ENCODE peak calls at places on chromosomes 11 and 22, in six cellular contexts. I is MCF 10A, P is stomach, H is HFFc6, G is H9, T is adrenal gland. K is an unnamed sample.

GRCh38 chr22:48579035-48579914 is 1248.4 kb downstream of the BRD1 start:
- DNase-seq in I (no peak), P (no peak), H (no peak), G (no peak), T (no peak), K (no peak)

GRCh38 chr22:29345932-29346331 is 30.4 kb upstream of the RASL10A start:
- DNase-seq in I (no peak), P (no peak), H (no peak), G (no peak), T (no peak), K (no peak)

GRCh38 chr11:93585758-93586157 is 42.6 kb upstream of the SMCO4 start:
- DNase-seq in I (peak), P (peak), H (peak), G (no peak), T (peak), K (no peak)

GRCh38 chr22:46000081-46001027 is 23.4 kb upstream of the WNT7B start:
- DNase-seq in I (no peak), P (no peak), H (no peak), G (no peak), T (no peak), K (no peak)

GRCh38 chr11:122637538-122637937 is 18.0 kb upstream of the UBASH3B start:
- DNase-seq in I (no peak), P (no peak), H (no peak), G (no peak), T (no peak), K (no peak)

GRCh38 chr11:95849087-95849825 is 59.0 kb downstream of the CEP57 start:
- DNase-seq in I (peak), P (peak), H (peak), G (peak), T (peak), K (peak)

GRCh38 chr11:83628622-83629347 is 342.6 kb upstream of the CCDC90B start:
- DNase-seq in I (no peak), P (no peak), H (no peak), G (no peak), T (no peak), K (no peak)

GRCh38 chr11:45556851-45557707 is 108.3 kb downstream of the CHST1 start:
- DNase-seq in I (peak), P (no peak), H (no peak), G (no peak), T (no peak), K (no peak)

GRCh38 chr11:68929135-68929534 is 25.4 kb downstream of the IGHMBP2 start:
- DNase-seq in I (no peak), P (no peak), H (no peak), G (no peak), T (no peak), K (no peak)

GRCh38 chr22:25404556-25404922 is 159.9 kb upstream of the GRK3 start:
- DNase-seq in I (no peak), P (no peak), H (no peak), G (no peak), T (no peak), K (peak)

GRCh38 chr22:21849489-21849888 is 18.0 kb downstream of the MAPK1 start:
- DNase-seq in I (no peak), P (no peak), H (no peak), G (no peak), T (no peak), K (no peak)

GRCh38 chr11:44301856-44302231 is 8.1 kb downstream of the ALX4 start:
- DNase-seq in I (peak), P (no peak), H (peak), G (no peak), T (peak), K (no peak)

GRCh38 chr22:31082606-31083376 is 1.7 kb downstream of the SMTN start:
- DNase-seq in I (peak), P (peak), H (peak), G (peak), T (peak), K (peak)

GRCh38 chr11:17075506-17075905 is 2.0 kb downstream of the RPS13 start:
- DNase-seq in I (no peak), P (no peak), H (no peak), G (no peak), T (no peak), K (no peak)

GRCh38 chr11:64284048-64284961 is at the start of gene BAD:
- DNase-seq in I (peak), P (peak), H (peak), G (peak), T (peak), K (peak)

GRCh38 chr11:133928628-133929059 is 28.1 kb downstream of the IGSF9B start:
- DNase-seq in I (peak), P (peak), H (no peak), G (peak), T (no peak), K (no peak)

GRCh38 chr11:30017467-30017895 is 651 bp upstream of the KCNA4 start:
- DNase-seq in I (no peak), P (no peak), H (no peak), G (peak), T (no peak), K (peak)

GRCh38 chr11:114178656-114179055 is 117.5 kb upstream of the NNMT start:
- DNase-seq in I (no peak), P (no peak), H (no peak), G (no peak), T (no peak), K (no peak)

GRCh38 chr11:45905095-45905494 is 2.0 kb downstream of the FREY1 start:
- DNase-seq in I (no peak), P (no peak), H (no peak), G (no peak), T (no peak), K (no peak)

GRCh38 chr11:8652140-8652539 is 30.3 kb downstream of the TRIM66 start:
- DNase-seq in I (peak), P (no peak), H (peak), G (no peak), T (peak), K (no peak)

GRCh38 chr11:65298131-65298535 is 16.5 kb upstream of the CDC42EP2 start:
- DNase-seq in I (no peak), P (peak), H (no peak), G (no peak), T (no peak), K (no peak)

GRCh38 chr11:105553015-105553414 is 56.9 kb upstream of the GRIA4 start:
- DNase-seq in I (peak), P (no peak), H (no peak), G (no peak), T (no peak), K (no peak)

GRCh38 chr11:76769645-76770586 is 13.2 kb upstream of the TSKU start:
- DNase-seq in I (peak), P (peak), H (peak), G (no peak), T (peak), K (no peak)

GRCh38 chr22:34841321-34841901 is 224.5 kb upstream of the ISX start:
- DNase-seq in I (no peak), P (no peak), H (no peak), G (peak), T (no peak), K (no peak)

GRCh38 chr22:21951931-21952465 is 650 bp downstream of the PPM1F start:
- DNase-seq in I (peak), P (peak), H (peak), G (peak), T (peak), K (peak)

GRCh38 chr22:33787645-33788456 is 132.4 kb downstream of the LARGE1 start:
- DNase-seq in I (no peak), P (no peak), H (no peak), G (no peak), T (no peak), K (no peak)

GRCh38 chr11:135074397-135074998 is 662.5 kb upstream of the B3GAT1 start:
- DNase-seq in I (peak), P (no peak), H (no peak), G (no peak), T (no peak), K (no peak)
- TF ChIP-seq CTCF in I (peak), P (no peak), H (no peak), G (peak), T (no peak), K (peak)

DNA sequence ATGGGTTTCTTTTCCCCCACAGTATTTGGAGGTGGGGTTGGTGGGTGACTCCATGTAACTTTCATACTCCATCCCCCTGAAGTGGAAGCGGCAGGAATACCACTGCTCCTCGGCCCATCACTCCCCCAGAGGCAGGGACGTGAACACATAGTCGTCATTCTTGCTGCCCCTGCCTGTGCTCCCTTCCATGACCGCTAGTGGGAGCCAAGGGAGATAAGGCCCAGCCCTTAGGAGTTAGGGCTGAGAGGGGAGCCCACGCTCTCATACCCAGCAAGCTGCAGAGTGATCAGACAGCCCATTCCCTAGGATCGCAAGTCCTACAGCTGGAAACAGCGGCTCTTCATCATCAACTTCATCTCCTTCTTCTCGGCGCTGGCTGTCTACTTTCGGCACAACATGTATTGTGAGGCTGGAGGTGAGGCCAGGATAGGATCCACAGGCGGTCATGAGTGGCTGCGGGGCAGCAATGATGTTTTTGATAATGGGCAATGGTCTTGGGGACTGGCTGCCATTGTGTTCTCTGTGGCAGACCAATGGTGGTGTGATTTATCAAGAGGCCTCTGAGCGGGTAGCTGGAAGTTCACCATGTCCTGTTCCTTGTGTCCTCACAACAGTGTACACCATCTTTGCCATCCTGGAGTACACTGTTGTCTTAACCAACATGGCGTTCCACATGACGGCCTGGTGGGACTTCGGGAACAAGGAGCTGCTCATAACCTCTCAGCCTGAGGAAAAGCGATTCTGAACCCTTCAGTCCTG is 15.9 kb downstream of the RHOG start:
- DNase-seq in I (peak), P (peak), H (no peak), G (peak), T (peak), K (peak)
- TF ChIP-seq CTCF in I (peak), P (peak), H (peak), G (peak), T (peak), K (peak)

DNA sequence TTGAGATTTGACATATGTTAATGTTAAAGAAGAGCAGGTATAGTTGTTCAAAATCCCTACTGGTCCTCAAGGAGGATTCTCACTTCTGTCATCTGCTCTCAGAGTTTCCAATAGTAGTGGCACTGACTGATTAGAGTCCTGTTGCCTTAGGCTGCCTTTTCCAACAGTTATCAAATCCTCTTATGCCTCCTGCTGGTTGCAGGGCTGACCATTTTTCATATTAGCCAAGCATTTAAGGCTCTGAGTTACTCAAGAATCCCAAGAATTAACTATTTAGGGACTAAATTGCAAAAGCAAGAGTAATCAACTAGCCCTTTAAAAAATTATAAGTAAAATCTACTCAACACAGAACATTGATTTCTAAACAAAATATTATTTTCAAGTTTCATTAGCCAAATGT is 212.0 kb upstream of the CHORDC1 start:
- DNase-seq in I (peak), P (no peak), H (no peak), G (no peak), T (peak), K (no peak)
- TF ChIP-seq CTCF in I (no peak), P (no peak), H (no peak), G (peak), T (peak), K (no peak)

GRCh38 chr11:58999291-58999680 is 60.0 kb downstream of the GLYATL1 start:
- DNase-seq in I (no peak), P (no peak), H (no peak), G (no peak), T (no peak), K (no peak)
- TF ChIP-seq CTCF in I (no peak), P (no peak), H (no peak), G (no peak), T (no peak), K (no peak)

DNA sequence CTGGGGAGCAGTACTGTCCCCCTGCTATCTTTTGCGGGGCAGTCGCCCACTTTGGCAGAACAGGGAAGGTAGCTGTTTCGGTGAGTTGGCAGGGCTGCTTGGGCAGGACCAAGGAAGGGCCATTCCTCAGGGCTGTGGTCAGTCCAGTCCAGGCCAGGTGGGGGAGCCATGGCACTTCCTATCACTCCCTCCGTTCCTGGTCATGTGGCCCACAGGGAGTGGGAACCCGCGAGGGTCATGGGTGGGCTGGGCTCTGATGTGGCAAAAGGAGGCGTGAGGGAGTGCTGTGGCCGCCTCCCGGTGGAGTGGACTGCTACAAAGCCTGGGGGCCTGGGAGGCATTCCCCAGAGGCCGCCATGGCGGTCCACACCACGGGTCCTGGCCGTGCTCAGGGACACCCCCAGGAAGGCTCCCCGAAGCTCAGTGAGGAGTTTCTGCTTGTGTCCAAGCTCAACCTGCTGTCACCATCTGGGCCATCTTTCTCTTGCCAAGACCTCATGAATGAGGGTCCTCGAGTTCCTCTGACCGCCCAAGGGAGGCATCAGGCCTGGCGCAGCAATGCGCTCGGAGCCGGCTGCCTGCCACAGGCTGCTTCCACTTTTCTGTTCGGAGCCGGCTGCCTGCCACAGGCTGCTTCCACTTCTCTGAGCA is 11.9 kb downstream of the CHID1 start:
- DNase-seq in I (no peak), P (no peak), H (no peak), G (no peak), T (peak), K (peak)
- TF ChIP-seq CTCF in I (no peak), P (no peak), H (no peak), G (peak), T (peak), K (peak)